ENCODE peak calls at places on chromosomes 1 and 21, in seven cellular contexts. One of them, this sample, is unnamed.

GRCh38 chr1:204465469-204466415 is 28.9 kb downstream of the PIK3C2B start:
- DNase-seq in SK-N-SH: peak; percentile 46
- DNase-seq in GM12878: peak; percentile 63
- DNase-seq in K562: peak; percentile 73
- DNase-seq in H1: no peak
- DNase-seq in HepG2: no peak
- DNase-seq in HCT116: no peak
- DNase-seq in this sample: no peak

GRCh38 chr1:53069663-53070327 is 7.8 kb downstream of the PODN start:
- DNase-seq in GM12878: no peak
- DNase-seq in HCT116: no peak
- DNase-seq in H1: no peak
- DNase-seq in HepG2: no peak
- DNase-seq in K562: no peak
- DNase-seq in SK-N-SH: peak; percentile 20
- DNase-seq in this sample: no peak

GRCh38 chr1:206905295-206906164 is 8.3 kb downstream of the IL24 start:
- DNase-seq in K562: peak; percentile 37
- DNase-seq in HepG2: no peak
- DNase-seq in GM12878: no peak
- DNase-seq in HCT116: peak; percentile 31
- DNase-seq in SK-N-SH: no peak
- DNase-seq in H1: no peak
- DNase-seq in this sample: no peak

GRCh38 chr1:99992760-99993467 is 23.1 kb downstream of the SLC35A3 start:
- DNase-seq in H1: no peak
- DNase-seq in HepG2: no peak
- DNase-seq in GM12878: peak; percentile 15
- DNase-seq in SK-N-SH: no peak
- DNase-seq in HCT116: no peak
- DNase-seq in K562: peak; percentile 56
- DNase-seq in this sample: no peak

GRCh38 chr1:218518341-218518740 is 173.2 kb downstream of the TGFB2 start:
- DNase-seq in HCT116: no peak
- DNase-seq in H1: no peak
- DNase-seq in HepG2: no peak
- DNase-seq in GM12878: no peak
- DNase-seq in SK-N-SH: no peak
- DNase-seq in K562: no peak
- DNase-seq in this sample: no peak

GRCh38 chr1:217106231-217106630 is 383.0 kb upstream of the ESRRG start:
- DNase-seq in H1: no peak
- DNase-seq in SK-N-SH: no peak
- DNase-seq in GM12878: no peak
- DNase-seq in HepG2: no peak
- DNase-seq in HCT116: no peak
- DNase-seq in K562: no peak
- DNase-seq in this sample: no peak

GRCh38 chr1:36400825-36401601 is 3.3 kb upstream of the LSM10 start:
- DNase-seq in HCT116: peak; percentile 95
- DNase-seq in K562: peak; percentile 92
- DNase-seq in H1: peak; percentile 93
- DNase-seq in HepG2: peak; percentile 93
- DNase-seq in GM12878: no peak
- DNase-seq in SK-N-SH: no peak
- DNase-seq in this sample: no peak

GRCh38 chr1:197360068-197360467 is 92.0 kb downstream of the CRB1 start:
- DNase-seq in HCT116: no peak
- DNase-seq in GM12878: no peak
- DNase-seq in SK-N-SH: no peak
- DNase-seq in K562: peak; percentile 17
- DNase-seq in H1: no peak
- DNase-seq in HepG2: no peak
- DNase-seq in this sample: no peak

GRCh38 chr21:45577806-45578801 is 35.9 kb upstream of the SLC19A1 start:
- DNase-seq in H1: no peak
- DNase-seq in HepG2: peak; percentile 30
- DNase-seq in GM12878: no peak
- DNase-seq in HCT116: no peak
- DNase-seq in SK-N-SH: peak; percentile 36
- DNase-seq in K562: no peak
- DNase-seq in this sample: peak; percentile 42

GRCh38 chr21:23936224-23936623 is 1671.1 kb downstream of the MRPL39 start:
- DNase-seq in K562: peak; percentile 33
- DNase-seq in HepG2: no peak
- DNase-seq in SK-N-SH: peak; percentile 39
- DNase-seq in GM12878: no peak
- DNase-seq in H1: no peak
- DNase-seq in HCT116: no peak
- DNase-seq in this sample: peak; percentile 56

GRCh38 chr21:32388306-32388705 is 4.5 kb downstream of the URB1 start:
- DNase-seq in GM12878: no peak
- DNase-seq in HCT116: no peak
- DNase-seq in SK-N-SH: peak; percentile 44
- DNase-seq in K562: no peak
- DNase-seq in HepG2: no peak
- DNase-seq in H1: no peak
- DNase-seq in this sample: no peak

GRCh38 chr1:55718758-55719671 is 503.9 kb upstream of the USP24 start:
- DNase-seq in HCT116: no peak
- DNase-seq in K562: no peak
- DNase-seq in GM12878: no peak
- DNase-seq in SK-N-SH: no peak
- DNase-seq in HepG2: peak; percentile 73
- DNase-seq in H1: peak; percentile 50
- DNase-seq in this sample: no peak

GRCh38 chr1:153141377-153141776 is 9.3 kb downstream of the SPRR2G start:
- DNase-seq in K562: no peak
- DNase-seq in HepG2: no peak
- DNase-seq in H1: no peak
- DNase-seq in GM12878: no peak
- DNase-seq in SK-N-SH: no peak
- DNase-seq in HCT116: no peak
- DNase-seq in this sample: no peak

GRCh38 chr21:43361493-43362296 is 65.2 kb downstream of the SIK1 start:
- DNase-seq in K562: no peak
- DNase-seq in SK-N-SH: no peak
- DNase-seq in GM12878: peak; percentile 73
- DNase-seq in HCT116: no peak
- DNase-seq in H1: no peak
- DNase-seq in HepG2: no peak
- DNase-seq in this sample: no peak
- TF ChIP-seq JUND in K562: no peak
- TF ChIP-seq JUND in SK-N-SH: no peak
- TF ChIP-seq JUND in GM12878: no peak
- TF ChIP-seq JUND in HCT116: no peak
- TF ChIP-seq JUND in H1: no peak
- TF ChIP-seq JUND in HepG2: no peak
- TF ChIP-seq JUND in this sample: no peak

DNA sequence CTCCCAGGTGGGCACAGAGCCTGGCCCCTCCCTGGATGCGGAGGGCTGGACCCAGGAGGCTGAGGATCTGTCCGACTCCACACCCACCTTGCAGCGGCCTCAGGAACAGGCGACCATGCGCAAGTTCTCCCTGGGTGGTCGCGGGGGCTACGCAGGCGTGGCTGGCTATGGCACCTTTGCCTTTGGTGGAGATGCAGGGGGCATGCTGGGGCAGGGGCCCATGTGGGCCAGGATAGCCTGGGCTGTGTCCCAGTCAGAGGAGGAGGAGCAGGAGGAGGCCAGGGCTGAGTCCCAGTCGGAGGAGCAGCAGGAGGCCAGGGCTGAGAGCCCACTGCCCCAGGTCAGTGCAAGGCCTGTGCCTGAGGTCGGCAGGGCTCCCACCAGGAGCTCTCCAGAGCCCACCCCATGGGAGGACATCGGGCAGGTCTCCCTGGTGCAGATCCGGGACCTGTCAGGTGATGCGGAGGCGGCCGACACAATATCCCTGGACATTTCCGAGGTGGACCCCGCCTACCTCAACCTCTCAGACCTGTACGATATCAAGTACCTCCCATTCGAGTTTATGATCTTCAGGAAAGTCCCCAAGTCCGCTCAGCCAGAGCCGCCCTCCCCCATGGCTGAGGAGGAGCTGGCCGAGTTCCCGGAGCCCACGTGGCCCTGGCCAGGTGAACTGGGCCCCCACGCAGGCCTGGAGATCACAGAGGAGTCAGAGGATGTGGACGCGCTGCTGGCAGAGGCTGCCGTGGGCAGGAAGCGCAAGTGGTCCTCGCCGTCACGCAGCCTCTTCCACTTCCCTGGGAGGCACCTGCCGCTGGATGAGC is 34.2 kb downstream of the TRIM11 start:
- DNase-seq in K562: peak; percentile 80
- DNase-seq in H1: no peak
- DNase-seq in GM12878: no peak
- DNase-seq in HepG2: no peak
- DNase-seq in HCT116: no peak
- DNase-seq in SK-N-SH: no peak
- DNase-seq in this sample: no peak
- TF ChIP-seq JUND in K562: no peak
- TF ChIP-seq JUND in H1: no peak
- TF ChIP-seq JUND in GM12878: no peak
- TF ChIP-seq JUND in HepG2: no peak
- TF ChIP-seq JUND in HCT116: no peak
- TF ChIP-seq JUND in SK-N-SH: no peak
- TF ChIP-seq JUND in this sample: no peak

GRCh38 chr1:167473761-167474160 is 44.6 kb downstream of the CD247 start:
- DNase-seq in SK-N-SH: no peak
- DNase-seq in H1: no peak
- DNase-seq in HepG2: no peak
- DNase-seq in GM12878: no peak
- DNase-seq in K562: no peak
- DNase-seq in HCT116: no peak
- DNase-seq in this sample: no peak
- TF ChIP-seq JUND in SK-N-SH: no peak
- TF ChIP-seq JUND in H1: no peak
- TF ChIP-seq JUND in HepG2: no peak
- TF ChIP-seq JUND in GM12878: no peak
- TF ChIP-seq JUND in K562: no peak
- TF ChIP-seq JUND in HCT116: no peak
- TF ChIP-seq JUND in this sample: no peak

DNA sequence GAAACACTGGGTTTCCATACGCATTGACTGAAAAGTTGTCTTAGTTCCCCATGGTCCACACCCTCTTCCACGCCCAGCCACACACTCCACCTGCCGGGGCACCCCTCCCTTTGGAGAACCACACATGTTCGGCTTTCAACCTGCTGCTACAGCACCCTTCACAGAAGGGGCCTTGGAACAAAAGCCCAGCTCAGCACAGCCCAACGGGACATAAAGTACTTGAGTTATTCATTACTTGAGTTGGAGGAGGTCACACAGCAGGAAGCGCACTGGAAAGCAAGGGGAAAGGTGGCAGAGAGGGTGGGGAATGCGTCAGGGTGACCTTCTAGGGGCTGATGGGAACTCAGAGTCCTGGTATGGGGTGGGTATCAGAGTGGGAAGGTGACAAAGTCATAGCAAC is 3.0 kb upstream of the ATP1B1 start:
- DNase-seq in HepG2: no peak
- DNase-seq in K562: no peak
- DNase-seq in HCT116: no peak
- DNase-seq in H1: no peak
- DNase-seq in SK-N-SH: no peak
- DNase-seq in GM12878: no peak
- DNase-seq in this sample: no peak
- TF ChIP-seq JUND in HepG2: no peak
- TF ChIP-seq JUND in K562: no peak
- TF ChIP-seq JUND in HCT116: no peak
- TF ChIP-seq JUND in H1: no peak
- TF ChIP-seq JUND in SK-N-SH: no peak
- TF ChIP-seq JUND in GM12878: no peak
- TF ChIP-seq JUND in this sample: no peak

DNA sequence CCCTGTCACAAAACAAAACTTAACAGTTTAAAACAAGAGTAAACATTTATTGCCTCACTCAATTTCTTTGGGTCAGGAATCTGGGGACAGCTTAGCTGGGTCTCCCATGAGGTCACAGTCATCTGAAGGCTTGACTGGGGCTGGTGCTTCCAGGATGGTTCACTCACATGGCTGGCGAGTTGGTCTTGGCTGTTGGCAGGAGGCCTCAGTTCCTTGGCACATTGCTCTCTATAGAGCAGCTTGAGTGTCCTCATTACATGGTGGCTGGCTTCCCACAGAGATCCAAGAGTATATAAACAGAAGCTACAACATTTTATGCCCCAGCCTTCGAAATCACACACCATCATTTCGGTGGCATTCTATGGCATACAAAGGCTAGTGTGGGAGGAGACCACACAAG is 62.9 kb downstream of the ALPL start:
- DNase-seq in K562: no peak
- DNase-seq in HepG2: no peak
- DNase-seq in HCT116: no peak
- DNase-seq in GM12878: no peak
- DNase-seq in H1: no peak
- DNase-seq in SK-N-SH: no peak
- DNase-seq in this sample: no peak
- TF ChIP-seq JUND in K562: no peak
- TF ChIP-seq JUND in HepG2: no peak
- TF ChIP-seq JUND in HCT116: no peak
- TF ChIP-seq JUND in GM12878: no peak
- TF ChIP-seq JUND in H1: no peak
- TF ChIP-seq JUND in SK-N-SH: no peak
- TF ChIP-seq JUND in this sample: no peak